ENCODE peak calls at places on chromosomes 5 and 9, in seven cellular contexts. Q is lung; E is skeletal muscle cell; K is HAP-1; V is PC-9; N is HepG2; D is CD4-positive, alpha-beta memory T cell. G is an unnamed sample.

GRCh38 chr9:77433675-77434445 is 214.3 kb downstream of the GNA14 start:
- DNase-seq in Q (peak), E (peak), K (peak), V (peak), N (peak), D (peak), G (no peak)

GRCh38 chr5:58974601-58975000 is 391.7 kb downstream of the RAB3C start:
- DNase-seq in Q (no peak), E (no peak), K (no peak), V (no peak), N (no peak), D (no peak), G (no peak)

GRCh38 chr9:125646222-125647100 is 60.5 kb downstream of the MAPKAP1 start:
- DNase-seq in Q (no peak), E (no peak), K (no peak), V (no peak), N (no peak), D (peak), G (no peak)

GRCh38 chr9:38269752-38270151 is 122.8 kb upstream of the ALDH1B1 start:
- DNase-seq in Q (no peak), E (no peak), K (no peak), V (no peak), N (no peak), D (no peak), G (no peak)

GRCh38 chr5:108739906-108740305 is 7.8 kb upstream of the FER start:
- DNase-seq in Q (no peak), E (no peak), K (no peak), V (no peak), N (no peak), D (no peak), G (no peak)

GRCh38 chr5:72723584-72723983 is 92.9 kb upstream of the TNPO1 start:
- DNase-seq in Q (no peak), E (no peak), K (no peak), V (peak), N (no peak), D (no peak), G (no peak)

GRCh38 chr5:159819671-159820411 is 96.4 kb upstream of the ADRA1B start:
- DNase-seq in Q (peak), E (no peak), K (no peak), V (peak), N (no peak), D (no peak), G (no peak)

GRCh38 chr9:77802512-77803293 is 154.6 kb upstream of the GNA14 start:
- DNase-seq in Q (no peak), E (no peak), K (no peak), V (no peak), N (no peak), D (no peak), G (no peak)

GRCh38 chr5:157947156-157947555 is 88.2 kb upstream of the CLINT1 start:
- DNase-seq in Q (no peak), E (no peak), K (no peak), V (no peak), N (no peak), D (no peak), G (no peak)

GRCh38 chr5:145903862-145904261 is 31.0 kb upstream of the GRXCR2 start:
- DNase-seq in Q (no peak), E (peak), K (no peak), V (no peak), N (no peak), D (no peak), G (no peak)

GRCh38 chr9:96073531-96074284 is 198.2 kb downstream of the ERCC6L2 start:
- DNase-seq in Q (peak), E (no peak), K (no peak), V (peak), N (no peak), D (no peak), G (no peak)

GRCh38 chr5:138552700-138553099 is 9.7 kb upstream of the ETF1 start:
- DNase-seq in Q (no peak), E (no peak), K (no peak), V (no peak), N (no peak), D (no peak), G (no peak)

GRCh38 chr9:121395558-121395957 is 25.5 kb upstream of the STOM start:
- DNase-seq in Q (no peak), E (no peak), K (no peak), V (no peak), N (no peak), D (no peak), G (no peak)

GRCh38 chr9:2623046-2623865 is 1.7 kb downstream of the VLDLR start:
- DNase-seq in Q (peak), E (no peak), K (peak), V (peak), N (peak), D (no peak), G (no peak)

GRCh38 chr5:5332287-5332686 is 90.2 kb upstream of the ICE1 start:
- DNase-seq in Q (no peak), E (no peak), K (no peak), V (no peak), N (peak), D (no peak), G (no peak)

GRCh38 chr9:97565262-97565661 is 63.8 kb downstream of the TMOD1 start:
- DNase-seq in Q (no peak), E (no peak), K (no peak), V (no peak), N (no peak), D (no peak), G (no peak)

GRCh38 chr5:103094737-103095136 is 25.2 kb downstream of the GIN1 start:
- DNase-seq in Q (no peak), E (no peak), K (no peak), V (no peak), N (peak), D (no peak), G (no peak)

GRCh38 chr5:95285406-95285761 is 490 bp upstream of the MCTP1 start:
- DNase-seq in Q (no peak), E (no peak), K (no peak), V (no peak), N (no peak), D (no peak), G (no peak)

GRCh38 chr5:173410459-173411233 is 82.4 kb upstream of the STC2 start:
- DNase-seq in Q (no peak), E (no peak), K (no peak), V (no peak), N (no peak), D (no peak), G (no peak)

GRCh38 chr9:107337676-107338590 is 54.9 kb downstream of the RAD23B start:
- DNase-seq in Q (no peak), E (no peak), K (no peak), V (no peak), N (no peak), D (no peak), G (no peak)

GRCh38 chr9:86942352-86943222 is 4.7 kb downstream of the GAS1 start:
- DNase-seq in Q (no peak), E (no peak), K (no peak), V (no peak), N (no peak), D (no peak), G (no peak)

GRCh38 chr9:86944974-86945867 is 2.1 kb downstream of the GAS1 start:
- DNase-seq in Q (peak), E (no peak), K (no peak), V (no peak), N (no peak), D (no peak), G (no peak)

GRCh38 chr9:86945868-86946711 is 1.2 kb downstream of the GAS1 start:
- DNase-seq in Q (peak), E (peak), K (peak), V (peak), N (no peak), D (peak), G (no peak)

GRCh38 chr9:86943223-86943870 is 4.0 kb downstream of the GAS1 start:
- DNase-seq in Q (peak), E (no peak), K (no peak), V (no peak), N (peak), D (no peak), G (no peak)

GRCh38 chr9:86943871-86944240 is 3.5 kb downstream of the GAS1 start:
- DNase-seq in Q (peak), E (no peak), K (no peak), V (no peak), N (no peak), D (no peak), G (no peak)
- H3K4me3 ChIP-seq in Q (no peak), E (peak), K (no peak), V (no peak), N (no peak), D (no peak), G (peak)

GRCh38 chr9:79581794-79582193 is 10.0 kb downstream of the TLE4 start:
- DNase-seq in Q (no peak), E (peak), K (no peak), V (no peak), N (peak), D (peak), G (peak)
- H3K4me3 ChIP-seq in Q (no peak), E (no peak), K (no peak), V (no peak), N (no peak), D (no peak), G (peak)

DNA sequence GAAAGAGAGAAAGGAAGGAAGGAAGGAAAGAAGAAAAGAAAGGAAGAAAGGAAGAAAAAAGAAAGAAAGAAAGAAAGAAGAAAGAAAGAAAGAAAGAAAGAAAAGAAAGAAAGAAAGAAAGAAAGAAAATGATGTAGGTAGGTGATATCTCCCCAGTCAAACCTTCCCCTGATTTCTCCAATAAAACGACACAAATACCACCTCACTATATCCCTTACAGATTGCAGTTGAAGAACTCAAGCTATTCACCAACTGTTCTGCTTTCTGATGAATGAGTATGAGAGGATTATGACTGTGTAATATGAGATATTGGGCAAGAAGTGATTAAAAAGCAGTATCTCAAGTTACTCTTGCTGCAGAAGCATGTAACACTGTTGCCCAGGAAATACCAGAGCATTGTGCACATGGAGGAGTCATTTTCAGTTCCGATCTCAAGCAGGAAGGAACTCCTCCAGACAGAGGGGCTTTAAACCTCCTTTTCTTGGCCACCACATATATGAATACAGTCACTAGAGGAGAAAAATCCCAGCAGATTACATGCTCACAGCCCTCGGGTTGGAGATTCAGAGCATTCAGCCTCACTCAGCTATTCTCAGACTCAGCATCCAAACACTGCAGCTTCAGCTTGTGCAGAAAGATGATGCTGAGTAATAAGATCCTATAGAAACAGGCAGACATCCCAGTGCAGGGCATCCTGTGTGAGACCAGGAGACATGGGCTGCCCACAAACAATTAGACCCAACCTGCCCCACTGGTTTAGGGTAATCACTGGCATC is 61.4 kb downstream of the UGCG start:
- DNase-seq in Q (no peak), E (peak), K (no peak), V (peak), N (no peak), D (no peak), G (peak)
- H3K4me3 ChIP-seq in Q (no peak), E (peak), K (no peak), V (peak), N (no peak), D (no peak), G (peak)

DNA sequence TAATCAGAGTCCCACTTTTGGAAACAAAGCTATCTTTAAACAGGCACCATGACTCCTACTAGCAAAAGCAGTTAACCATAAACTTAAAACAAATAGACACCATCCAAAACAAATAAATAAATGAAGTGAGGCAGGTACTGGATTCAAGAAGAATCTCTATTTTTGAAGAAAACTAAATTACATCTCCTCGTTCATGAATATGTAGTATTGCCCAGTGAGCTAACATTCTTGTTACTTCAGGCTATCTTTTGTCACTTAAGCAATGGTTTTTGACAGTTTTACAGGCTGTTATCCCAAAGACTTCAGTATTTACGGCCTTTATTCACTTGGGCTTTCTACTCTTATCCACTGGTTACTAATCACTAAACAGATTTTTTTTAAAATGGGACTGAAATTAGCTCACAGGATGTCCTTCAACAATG is 242.5 kb downstream of the MLLT3 start:
- DNase-seq in Q (no peak), E (no peak), K (no peak), V (no peak), N (peak), D (no peak), G (no peak)
- H3K4me3 ChIP-seq in Q (no peak), E (no peak), K (no peak), V (no peak), N (no peak), D (no peak), G (no peak)

GRCh38 chr9:127931092-127931881 is 710 bp upstream of the PIP5KL1 start:
- DNase-seq in Q (peak), E (peak), K (peak), V (peak), N (peak), D (no peak), G (no peak)
- H3K4me3 ChIP-seq in Q (no peak), E (peak), K (peak), V (peak), N (peak), D (peak), G (peak)

GRCh38 chr5:132457371-132458225 is 33.0 kb downstream of the IRF1 start:
- DNase-seq in Q (no peak), E (peak), K (no peak), V (no peak), N (peak), D (peak), G (peak)
- H3K4me3 ChIP-seq in Q (no peak), E (no peak), K (no peak), V (no peak), N (no peak), D (no peak), G (no peak)

GRCh38 chr9:80437825-80438224 is 866.1 kb downstream of the TLE4 start:
- DNase-seq in Q (no peak), E (no peak), K (no peak), V (no peak), N (no peak), D (no peak), G (no peak)

GRCh38 chr9:80435591-80435990 is 863.8 kb downstream of the TLE4 start:
- DNase-seq in Q (no peak), E (no peak), K (no peak), V (no peak), N (no peak), D (no peak), G (no peak)

DNA sequence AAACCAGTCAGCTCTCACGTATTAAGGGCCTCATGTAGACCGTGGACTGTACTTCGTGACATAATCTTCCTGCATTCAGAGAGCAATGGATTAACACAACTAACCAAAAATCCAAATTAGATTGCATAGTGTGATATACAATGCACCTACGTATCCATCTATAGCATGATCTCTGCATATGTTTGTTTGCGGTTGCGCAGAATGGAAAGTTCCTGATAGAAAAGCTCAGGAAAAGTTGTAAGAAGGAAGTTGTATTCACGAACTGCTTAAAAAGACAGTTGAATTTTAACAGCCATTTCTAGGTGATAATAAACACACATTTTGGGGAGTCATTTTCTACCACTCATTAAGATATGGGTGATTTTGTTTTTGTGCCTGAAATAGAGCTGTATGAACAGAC is 869.0 kb downstream of the TLE4 start:
- DNase-seq in Q (no peak), E (no peak), K (no peak), V (no peak), N (no peak), D (no peak), G (no peak)
- H3K4me3 ChIP-seq in Q (no peak), E (no peak), K (no peak), V (no peak), N (no peak), D (no peak), G (no peak)

GRCh38 chr9:131277673-131278420 is 1.5 kb upstream of the FAM78A start:
- DNase-seq in Q (peak), E (peak), K (peak), V (peak), N (peak), D (peak), G (no peak)

GRCh38 chr9:131279196-131279926 is 3.1 kb upstream of the FAM78A start:
- DNase-seq in Q (no peak), E (no peak), K (no peak), V (no peak), N (no peak), D (no peak), G (no peak)

GRCh38 chr9:131276891-131277672 is 772 bp upstream of the FAM78A start:
- DNase-seq in Q (no peak), E (no peak), K (peak), V (no peak), N (no peak), D (no peak), G (no peak)

GRCh38 chr9:131279927-131280530 is 3.7 kb upstream of the FAM78A start:
- DNase-seq in Q (no peak), E (no peak), K (no peak), V (no peak), N (no peak), D (no peak), G (no peak)

GRCh38 chr9:131278421-131279111 is 2.3 kb upstream of the FAM78A start:
- DNase-seq in Q (no peak), E (no peak), K (no peak), V (no peak), N (no peak), D (no peak), G (no peak)
- H3K4me3 ChIP-seq in Q (no peak), E (no peak), K (peak), V (peak), N (peak), D (peak), G (no peak)

DNA sequence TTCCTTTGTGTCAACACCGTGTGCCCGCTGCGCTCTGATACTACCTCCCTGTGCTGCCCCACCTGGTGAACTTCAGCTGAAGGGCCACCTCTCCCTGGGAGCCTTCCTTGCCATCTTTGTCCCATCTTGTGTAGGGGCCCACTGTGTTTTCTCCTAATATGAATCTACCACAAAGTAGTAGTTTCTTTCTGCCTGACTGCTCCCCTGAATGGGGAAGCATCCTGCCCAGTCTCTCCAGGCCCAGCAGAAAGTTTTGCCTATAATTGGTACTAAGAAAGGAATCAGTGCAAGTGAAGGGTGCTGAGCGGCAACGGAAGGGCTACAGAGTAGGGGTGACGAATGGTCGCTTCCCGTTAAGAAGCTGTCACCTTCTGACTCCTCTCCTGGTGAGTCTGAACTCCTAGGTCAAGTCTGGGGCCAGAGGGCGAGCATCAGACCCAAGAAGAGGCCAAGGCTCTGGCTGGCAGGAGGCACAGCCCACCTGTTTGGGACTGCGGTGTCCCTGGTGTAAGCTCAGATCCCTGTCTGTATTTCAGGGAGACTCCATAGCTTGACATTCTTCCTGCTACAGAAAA is 24.1 kb downstream of the WWC1 start:
- DNase-seq in Q (no peak), E (no peak), K (no peak), V (no peak), N (no peak), D (no peak), G (no peak)
- H3K4me3 ChIP-seq in Q (no peak), E (no peak), K (no peak), V (peak), N (peak), D (no peak), G (no peak)

GRCh38 chr5:2010940-2011339 is 128.2 kb upstream of the IRX4 start:
- DNase-seq in Q (peak), E (no peak), K (no peak), V (no peak), N (no peak), D (no peak), G (no peak)
- H3K4me3 ChIP-seq in Q (no peak), E (no peak), K (no peak), V (no peak), N (no peak), D (no peak), G (no peak)